ENCODE peak calls at places on chromosomes 12 and 14, in four cellular contexts. Y is K562, I is HepG2, D is GM12878. B is an unnamed sample.

GRCh38 chr12:10220398-10221077 is 7.9 kb downstream of the GABARAPL1 start:
- DNase-seq in D (no peak), Y (no peak), I (no peak), B (no peak)

GRCh38 chr12:57839996-57840395 is 6.5 kb downstream of the CTDSP2 start:
- DNase-seq in D (no peak), I (no peak), Y (no peak), B (no peak)

GRCh38 chr12:65139389-65139788 is 18.3 kb upstream of the WIF1 start:
- DNase-seq in D (no peak), I (no peak), Y (no peak), B (no peak)

GRCh38 chr12:49131973-49132461 is 822 bp upstream of the TUBA1B start:
- DNase-seq in I (no peak), D (no peak), Y (peak; percentile 37), B (no peak)

GRCh38 chr14:76759589-76759988 is 1.7 kb upstream of the VASH1 start:
- DNase-seq in Y (peak; percentile 3), I (no peak), D (no peak), B (no peak)

GRCh38 chr14:37994846-37995372 is 212.8 kb upstream of the SSTR1 start:
- DNase-seq in Y (no peak), D (no peak), I (no peak), B (no peak)

GRCh38 chr12:49616533-49617219 is 6.7 kb upstream of the PRPF40B start:
- DNase-seq in I (no peak), Y (no peak), D (no peak), B (no peak)

GRCh38 chr14:58563981-58564380 is 73.8 kb upstream of the DACT1 start:
- DNase-seq in Y (no peak), I (no peak), D (no peak), B (no peak)

GRCh38 chr14:103894723-103895059 is 33.6 kb upstream of the TDRD9 start:
- DNase-seq in Y (no peak), I (no peak), D (no peak), B (no peak)

GRCh38 chr14:105021656-105022275 is 883 bp upstream of the CDCA4 start:
- DNase-seq in D (no peak), Y (peak; percentile 54), I (peak; percentile 47), B (peak; percentile 62)

GRCh38 chr14:99564256-99564902 is 39.6 kb downstream of the CCDC85C start:
- DNase-seq in Y (no peak), D (no peak), I (peak; percentile 51), B (no peak)

GRCh38 chr14:70907996-70908917 is 998 bp downstream of the PCNX1 start:
- DNase-seq in I (peak; percentile 70), D (no peak), Y (peak; percentile 11), B (peak; percentile 33)

GRCh38 chr14:29894030-29894429 is 33.6 kb downstream of the PRKD1 start:
- DNase-seq in D (no peak), Y (no peak), I (no peak), B (no peak)

GRCh38 chr12:45327823-45328383 is 112.0 kb downstream of the ANO6 start:
- DNase-seq in Y (no peak), I (no peak), D (no peak), B (no peak)

GRCh38 chr12:12099102-12099501 is 28.4 kb downstream of the BCL2L14 start:
- DNase-seq in D (no peak), Y (no peak), I (no peak), B (no peak)

GRCh38 chr14:55245657-55246268 is 25.5 kb upstream of the FBXO34 start:
- DNase-seq in I (peak; percentile 25), Y (no peak), D (no peak), B (no peak)

GRCh38 chr12:98053202-98053601 is 462.2 kb upstream of the TMPO start:
- DNase-seq in I (no peak), D (no peak), Y (no peak), B (no peak)

GRCh38 chr12:62332598-62332997 is 72.4 kb downstream of the USP15 start:
- DNase-seq in I (no peak), D (no peak), Y (no peak), B (no peak)

GRCh38 chr14:60331201-60332045 is 82.4 kb downstream of the PPM1A start:
- DNase-seq in Y (peak; percentile 54), I (peak; percentile 54), D (peak; percentile 52), B (peak; percentile 68)

GRCh38 chr12:26286186-26286585 is 90.8 kb downstream of the SSPN start:
- DNase-seq in D (no peak), Y (no peak), I (no peak), B (no peak)

GRCh38 chr14:94769413-94770250 is at the start of gene GSC:
- DNase-seq in Y (no peak), I (no peak), D (no peak), B (peak; percentile 81)

GRCh38 chr12:109952160-109952858 is 43.9 kb downstream of the GIT2 start:
- DNase-seq in D (peak; percentile 34), Y (no peak), I (no peak), B (no peak)

GRCh38 chr12:62205348-62205747 is 54.9 kb upstream of the USP15 start:
- DNase-seq in D (no peak), I (peak; percentile 63), Y (no peak), B (no peak)

GRCh38 chr14:95323917-95324316 is 4.2 kb upstream of the CLMN start:
- DNase-seq in D (no peak), Y (no peak), I (no peak), B (no peak)

GRCh38 chr14:96693986-96694385 is 103.2 kb upstream of the VRK1 start:
- DNase-seq in I (peak; percentile 7), Y (no peak), D (no peak), B (no peak)

GRCh38 chr14:74605531-74606223 is 6.4 kb downstream of the LTBP2 start:
- DNase-seq in Y (no peak), I (no peak), D (no peak), B (no peak)

GRCh38 chr12:49733219-49734017 is 7.9 kb upstream of the TMBIM6 start:
- DNase-seq in D (no peak), I (peak; percentile 39), Y (no peak), B (peak; percentile 53)

GRCh38 chr14:73236752-73237218 is 521 bp upstream of the PAPLN start:
- DNase-seq in Y (no peak), D (no peak), I (no peak), B (no peak)
- TF ChIP-seq EP300 in Y (no peak), D (no peak), I (no peak), B (no peak)

GRCh38 chr12:1630081-1630826 is 1.2 kb downstream of the WNT5B start:
- DNase-seq in I (no peak), Y (no peak), D (no peak), B (no peak)

GRCh38 chr12:1628671-1629337 is at the start of gene WNT5B:
- DNase-seq in I (no peak), Y (no peak), D (no peak), B (no peak)

GRCh38 chr12:1632702-1633101 is 3.7 kb downstream of the WNT5B start:
- DNase-seq in Y (no peak), D (no peak), I (no peak), B (no peak)

GRCh38 chr12:1630827-1631591 is 2.0 kb downstream of the WNT5B start:
- DNase-seq in D (no peak), Y (no peak), I (peak; percentile 24), B (no peak)

GRCh38 chr12:1629338-1630080 is 478 bp downstream of the WNT5B start:
- DNase-seq in Y (no peak), I (peak; percentile 32), D (no peak), B (peak; percentile 72)
- TF ChIP-seq EZH2 in Y (no peak), I (no peak), D (no peak), B (no peak)

GRCh38 chr14:102510616-102511520 is 1.3 kb upstream of the ANKRD9 start:
- DNase-seq in D (no peak), I (peak; percentile 79), Y (peak; percentile 72), B (peak; percentile 93)

GRCh38 chr14:102507891-102508312 is 1.7 kb downstream of the ANKRD9 start:
- DNase-seq in Y (no peak), I (no peak), D (no peak), B (no peak)

GRCh38 chr14:102508410-102508773 is 1.2 kb downstream of the ANKRD9 start:
- DNase-seq in Y (peak; percentile 83), I (peak; percentile 59), D (no peak), B (no peak)

GRCh38 chr14:102509744-102510615 is at the start of gene ANKRD9:
- DNase-seq in D (peak; percentile 30), Y (peak; percentile 95), I (peak; percentile 85), B (peak; percentile 57)

DNA sequence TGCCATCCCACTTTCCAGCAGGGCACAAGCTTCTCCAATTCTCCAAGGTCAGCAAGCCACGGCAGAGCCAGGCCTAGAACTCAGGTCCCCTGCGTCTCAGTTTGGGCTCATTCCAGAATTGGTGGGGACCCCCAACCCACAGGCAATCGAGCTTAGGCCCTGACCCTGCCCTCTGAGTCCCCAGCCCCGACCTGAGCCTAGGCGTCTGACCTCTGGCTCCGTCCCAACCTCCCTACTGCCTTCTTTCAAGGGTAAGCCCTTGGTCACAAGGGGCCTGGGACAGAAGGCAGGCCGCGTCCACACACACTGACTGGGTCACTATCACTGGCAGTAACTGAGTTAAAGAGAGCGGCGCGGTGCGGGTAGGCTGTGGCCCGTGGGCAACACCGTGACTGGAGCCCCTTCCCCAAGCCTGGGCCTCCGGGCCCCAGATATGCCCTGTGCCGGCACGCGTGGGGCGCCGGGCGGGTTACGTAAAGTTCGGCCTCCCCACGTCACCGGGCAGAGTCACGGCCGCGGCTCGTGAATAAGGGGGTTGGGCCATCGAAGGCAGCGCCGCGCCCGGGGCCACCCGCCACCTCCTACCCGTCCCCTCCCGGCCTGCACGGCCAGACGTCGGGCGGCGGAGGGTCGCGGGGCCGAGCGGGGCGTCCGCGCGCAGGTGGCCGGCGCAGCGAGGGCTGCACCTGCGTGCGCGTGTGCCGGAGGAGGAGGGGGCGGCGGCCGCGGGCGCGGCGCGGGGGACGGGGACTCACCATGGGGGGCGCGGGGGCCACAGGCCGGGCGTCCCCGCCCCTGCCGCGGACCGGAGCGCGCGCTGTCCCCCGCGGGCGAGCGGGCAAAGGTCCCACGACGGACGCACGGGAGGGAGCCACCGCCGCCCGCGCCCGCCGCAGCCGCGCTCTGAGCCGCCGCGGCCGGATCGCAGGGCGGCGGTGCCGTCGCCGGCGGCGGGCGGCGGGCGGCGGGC is 517 bp downstream of the ANKRD9 start:
- DNase-seq in Y (peak; percentile 61), D (no peak), I (no peak), B (no peak)
- TF ChIP-seq SIN3A in Y (no peak), D (no peak), I (peak; percentile 28), B (no peak)

GRCh38 chr12:124217508-124217981 is 77.3 kb upstream of the RFLNA start:
- DNase-seq in D (no peak), I (no peak), Y (no peak), B (no peak)
- TF ChIP-seq EP300 in D (no peak), I (no peak), Y (no peak), B (no peak)

GRCh38 chr14:69224946-69225345 is 33.6 kb downstream of the EXD2 start:
- DNase-seq in D (no peak), I (no peak), Y (no peak), B (no peak)
- TF ChIP-seq EZH2 in D (no peak), I (no peak), Y (no peak), B (no peak)

DNA sequence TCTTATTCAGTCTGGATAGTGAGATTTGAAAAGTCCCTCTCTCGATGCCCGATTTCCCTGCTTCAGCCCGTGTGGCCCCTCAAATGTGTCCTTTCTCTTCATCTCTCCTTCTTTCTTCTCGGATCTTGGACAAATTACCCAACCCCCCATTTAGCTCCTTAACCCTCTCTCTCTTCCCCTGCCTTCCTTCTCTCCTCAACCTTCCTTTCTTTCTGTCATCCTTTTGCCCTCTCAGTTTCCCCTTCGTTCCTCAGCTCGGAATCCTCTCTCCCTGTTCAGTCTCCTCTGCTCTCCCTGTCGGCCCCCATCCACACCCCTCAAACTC is 5.7 kb downstream of the GPR84 start:
- DNase-seq in Y (no peak), D (no peak), I (no peak), B (no peak)
- TF ChIP-seq SIN3A in Y (no peak), D (no peak), I (no peak), B (no peak)

GRCh38 chr12:119369907-119370546 is 35.5 kb downstream of the CCDC60 start:
- DNase-seq in I (no peak), Y (no peak), D (no peak), B (no peak)
- TF ChIP-seq EP300 in I (no peak), Y (no peak), D (no peak), B (no peak)